ENCODE peak calls at places on chromosomes 12 and 14, in five cellular contexts. U is OCI-LY7; I is A549; K is stimulated activated CD4-positive, alpha-beta T cell treated with anti-CD3 and anti-CD28 coated beads, Interleukin-15, amount 100 ng/mL, for 1 hour; T is mesendoderm. X is an unnamed sample.

GRCh38 chr12:80939231-80939950 is 1.7 kb upstream of the LIN7A start:
- DNase-seq in U (no peak), K (no peak), I (no peak), T (no peak), X (no peak)

GRCh38 chr12:80709811-80710726 is 2.6 kb downstream of the MYF6 start:
- DNase-seq in T (peak), I (peak), U (peak), K (no peak), X (no peak)

GRCh38 chr12:90003688-90004087 is 295.1 kb upstream of the ATP2B1 start:
- DNase-seq in K (no peak), T (no peak), I (no peak), U (no peak), X (no peak)

GRCh38 chr12:84329933-84330332 is 582.7 kb downstream of the SLC6A15 start:
- DNase-seq in K (no peak), T (no peak), I (no peak), U (no peak), X (no peak)

GRCh38 chr14:93003945-93004698 is 81.2 kb downstream of the CHGA start:
- DNase-seq in U (no peak), T (no peak), K (no peak), I (no peak), X (no peak)

GRCh38 chr12:62785941-62786559 is 148.9 kb downstream of the PPM1H start:
- DNase-seq in I (peak), U (no peak), K (no peak), T (no peak), X (no peak)

GRCh38 chr12:120106151-120106550 is 10.4 kb downstream of the RAB35 start:
- DNase-seq in U (no peak), T (no peak), I (no peak), K (no peak), X (no peak)

GRCh38 chr14:67436006-67436866 is 24.3 kb upstream of the PLEK2 start:
- DNase-seq in T (no peak), K (no peak), U (no peak), I (no peak), X (no peak)

GRCh38 chr12:67651380-67651695 is 2.8 kb downstream of the DYRK2 start:
- DNase-seq in U (peak), K (no peak), I (peak), T (peak), X (peak)

GRCh38 chr12:130433834-130434233 is 96.1 kb downstream of the PIWIL1 start:
- DNase-seq in I (no peak), T (no peak), K (no peak), U (no peak), X (no peak)

GRCh38 chr12:32102234-32102633 is 4.4 kb upstream of the BICD1 start:
- DNase-seq in K (no peak), I (no peak), T (no peak), U (no peak), X (no peak)

GRCh38 chr12:51590347-51591019 is 550 bp upstream of the SCN8A start:
- DNase-seq in T (peak), U (peak), K (peak), I (peak), X (peak)

GRCh38 chr12:128734391-128734790 is 89.4 kb downstream of the SLC15A4 start:
- DNase-seq in T (no peak), U (no peak), I (no peak), K (no peak), X (no peak)